ENCODE peak calls at places on chromosomes 4 and X, in eight cellular contexts. One of them, this sample, is unnamed.

GRCh38 chr4:84855774-84856173 is 110.7 kb downstream of the WDFY3 start:
- DNase-seq in stomach: no peak
- DNase-seq in mammary epithelial cell: peak; percentile 20
- DNase-seq in IMR-90: no peak
- DNase-seq in H9: no peak
- DNase-seq in tibial artery: peak; percentile 28
- DNase-seq in suprapubic skin: no peak
- DNase-seq in OCI-LY7: no peak
- DNase-seq in this sample: no peak

GRCh38 chr4:127685292-127685691 is 44.9 kb upstream of the SLC25A31 start:
- DNase-seq in stomach: no peak
- DNase-seq in mammary epithelial cell: peak; percentile 74
- DNase-seq in IMR-90: peak; percentile 73
- DNase-seq in H9: no peak
- DNase-seq in tibial artery: no peak
- DNase-seq in suprapubic skin: no peak
- DNase-seq in OCI-LY7: no peak
- DNase-seq in this sample: peak; percentile 83

GRCh38 chr4:145829629-145830395 is 108.8 kb downstream of the ZNF827 start:
- DNase-seq in stomach: no peak
- DNase-seq in mammary epithelial cell: no peak
- DNase-seq in IMR-90: no peak
- DNase-seq in H9: no peak
- DNase-seq in tibial artery: no peak
- DNase-seq in suprapubic skin: no peak
- DNase-seq in OCI-LY7: peak; percentile 36
- DNase-seq in this sample: no peak

GRCh38 chr4:153750197-153750817 is 9.5 kb downstream of the RNF175 start:
- DNase-seq in stomach: peak; percentile 42
- DNase-seq in mammary epithelial cell: peak; percentile 80
- DNase-seq in IMR-90: peak; percentile 58
- DNase-seq in H9: peak; percentile 82
- DNase-seq in tibial artery: peak; percentile 63
- DNase-seq in suprapubic skin: no peak
- DNase-seq in OCI-LY7: peak; percentile 83
- DNase-seq in this sample: peak; percentile 46

GRCh38 chr4:19987746-19988145 is 264.0 kb upstream of the SLIT2 start:
- DNase-seq in stomach: no peak
- DNase-seq in mammary epithelial cell: no peak
- DNase-seq in IMR-90: peak; percentile 75
- DNase-seq in H9: no peak
- DNase-seq in tibial artery: no peak
- DNase-seq in suprapubic skin: no peak
- DNase-seq in OCI-LY7: no peak
- DNase-seq in this sample: peak; percentile 41

GRCh38 chr4:76282941-76283689 is 23.4 kb upstream of the STBD1 start:
- DNase-seq in stomach: no peak
- DNase-seq in mammary epithelial cell: no peak
- DNase-seq in IMR-90: no peak
- DNase-seq in H9: no peak
- DNase-seq in tibial artery: no peak
- DNase-seq in suprapubic skin: no peak
- DNase-seq in OCI-LY7: no peak
- DNase-seq in this sample: no peak

GRCh38 chrX:153724252-153725038 is at the start of the genes ABCD1 and BCAP31:
- DNase-seq in stomach: peak; percentile 90
- DNase-seq in mammary epithelial cell: peak; percentile 84
- DNase-seq in IMR-90: peak; percentile 78
- DNase-seq in H9: peak; percentile 84
- DNase-seq in tibial artery: peak; percentile 85
- DNase-seq in suprapubic skin: peak; percentile 90
- DNase-seq in OCI-LY7: peak; percentile 88
- DNase-seq in this sample: peak; percentile 61

GRCh38 chr4:135250040-135250439 is 1048.5 kb upstream of the PABPC4L start:
- DNase-seq in stomach: no peak
- DNase-seq in mammary epithelial cell: no peak
- DNase-seq in IMR-90: no peak
- DNase-seq in H9: no peak
- DNase-seq in tibial artery: no peak
- DNase-seq in suprapubic skin: no peak
- DNase-seq in OCI-LY7: no peak
- DNase-seq in this sample: no peak

GRCh38 chr4:152316969-152317368 is 218.9 kb downstream of the FBXW7 start:
- DNase-seq in stomach: no peak
- DNase-seq in mammary epithelial cell: no peak
- DNase-seq in IMR-90: peak; percentile 71
- DNase-seq in H9: no peak
- DNase-seq in tibial artery: no peak
- DNase-seq in suprapubic skin: no peak
- DNase-seq in OCI-LY7: no peak
- DNase-seq in this sample: no peak

DNA sequence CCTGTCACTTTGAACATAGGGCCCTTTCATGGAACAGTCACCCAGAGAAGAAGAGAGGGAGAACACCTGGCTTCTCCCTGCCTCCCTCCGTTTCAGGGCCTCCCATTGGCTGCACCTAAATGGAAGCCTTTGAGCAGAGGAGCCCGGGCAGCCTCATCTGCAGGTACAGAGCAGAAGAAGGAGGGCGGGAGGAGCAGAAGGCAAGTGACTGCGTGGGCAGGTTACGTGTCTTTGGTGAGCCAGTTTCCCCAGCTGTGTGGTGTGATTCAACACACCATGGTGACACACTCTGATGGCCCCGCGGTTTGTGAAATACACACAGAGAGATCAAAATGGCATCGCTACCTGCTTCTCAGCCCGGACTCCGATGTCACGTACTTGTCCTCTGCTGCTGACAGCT is 431 bp downstream of the C4orf50 start:
- DNase-seq in stomach: no peak
- DNase-seq in mammary epithelial cell: no peak
- DNase-seq in IMR-90: no peak
- DNase-seq in H9: no peak
- DNase-seq in tibial artery: no peak
- DNase-seq in suprapubic skin: no peak
- DNase-seq in OCI-LY7: no peak
- DNase-seq in this sample: no peak
- H3K4me1 ChIP-seq in stomach: no peaks in the 10 kb centered on the region
- H3K4me1 ChIP-seq in mammary epithelial cell: no peaks in the 10 kb centered on the region
- H3K4me1 ChIP-seq in IMR-90: no peaks in the 10 kb centered on the region
- H3K4me1 ChIP-seq in H9: no peaks in the 10 kb centered on the region
- H3K4me1 ChIP-seq in tibial artery: no peaks in the 10 kb centered on the region
- H3K4me1 ChIP-seq in suprapubic skin: peaks cover 3% of the 10 kb centered on the region
- H3K4me1 ChIP-seq in OCI-LY7: no peaks in the 10 kb centered on the region
- H3K4me1 ChIP-seq in this sample: no peaks in the 10 kb centered on the region

GRCh38 chr4:173056271-173056670 is 112.3 kb upstream of the GALNT7 start:
- DNase-seq in stomach: no peak
- DNase-seq in mammary epithelial cell: no peak
- DNase-seq in IMR-90: no peak
- DNase-seq in H9: no peak
- DNase-seq in tibial artery: no peak
- DNase-seq in suprapubic skin: no peak
- DNase-seq in OCI-LY7: no peak
- DNase-seq in this sample: no peak

GRCh38 chr4:173056708-173057107 is 111.9 kb upstream of the GALNT7 start:
- DNase-seq in stomach: peak; percentile 57
- DNase-seq in mammary epithelial cell: no peak
- DNase-seq in IMR-90: no peak
- DNase-seq in H9: no peak
- DNase-seq in tibial artery: no peak
- DNase-seq in suprapubic skin: no peak
- DNase-seq in OCI-LY7: no peak
- DNase-seq in this sample: no peak

GRCh38 chr4:173061160-173061559 is 107.5 kb upstream of the GALNT7 start:
- DNase-seq in stomach: no peak
- DNase-seq in mammary epithelial cell: no peak
- DNase-seq in IMR-90: no peak
- DNase-seq in H9: no peak
- DNase-seq in tibial artery: no peak
- DNase-seq in suprapubic skin: no peak
- DNase-seq in OCI-LY7: no peak
- DNase-seq in this sample: no peak

GRCh38 chr4:173057442-173057841 is 111.2 kb upstream of the GALNT7 start:
- DNase-seq in stomach: no peak
- DNase-seq in mammary epithelial cell: no peak
- DNase-seq in IMR-90: peak; percentile 10
- DNase-seq in H9: no peak
- DNase-seq in tibial artery: no peak
- DNase-seq in suprapubic skin: no peak
- DNase-seq in OCI-LY7: no peak
- DNase-seq in this sample: no peak

GRCh38 chr4:173057906-173058305 is 110.7 kb upstream of the GALNT7 start:
- DNase-seq in stomach: no peak
- DNase-seq in mammary epithelial cell: no peak
- DNase-seq in IMR-90: peak; percentile 12
- DNase-seq in H9: no peak
- DNase-seq in tibial artery: no peak
- DNase-seq in suprapubic skin: no peak
- DNase-seq in OCI-LY7: no peak
- DNase-seq in this sample: no peak
- H3K27ac ChIP-seq in stomach: peak overlapping the region; percentile 25
- H3K27ac ChIP-seq in mammary epithelial cell: no peak overlapping the region
- H3K27ac ChIP-seq in IMR-90: no peak overlapping the region
- H3K27ac ChIP-seq in H9: no peak overlapping the region
- H3K27ac ChIP-seq in tibial artery: no peak overlapping the region
- H3K27ac ChIP-seq in suprapubic skin: no peak overlapping the region
- H3K27ac ChIP-seq in OCI-LY7: no peak overlapping the region
- H3K27ac ChIP-seq in this sample: no peak overlapping the region

GRCh38 chr4:68344049-68344448 is 5.8 kb downstream of the YTHDC1 start:
- DNase-seq in stomach: no peak
- DNase-seq in mammary epithelial cell: peak; percentile 25
- DNase-seq in IMR-90: no peak
- DNase-seq in H9: no peak
- DNase-seq in tibial artery: no peak
- DNase-seq in suprapubic skin: no peak
- DNase-seq in OCI-LY7: no peak
- DNase-seq in this sample: no peak

GRCh38 chr4:68347845-68348244 is 2.0 kb downstream of the YTHDC1 start:
- DNase-seq in stomach: no peak
- DNase-seq in mammary epithelial cell: no peak
- DNase-seq in IMR-90: no peak
- DNase-seq in H9: no peak
- DNase-seq in tibial artery: no peak
- DNase-seq in suprapubic skin: no peak
- DNase-seq in OCI-LY7: no peak
- DNase-seq in this sample: no peak

GRCh38 chr4:68342139-68342538 is 7.8 kb downstream of the YTHDC1 start:
- DNase-seq in stomach: no peak
- DNase-seq in mammary epithelial cell: peak; percentile 76
- DNase-seq in IMR-90: peak; percentile 73
- DNase-seq in H9: no peak
- DNase-seq in tibial artery: no peak
- DNase-seq in suprapubic skin: no peak
- DNase-seq in OCI-LY7: no peak
- DNase-seq in this sample: peak; percentile 64

GRCh38 chr4:68346461-68346860 is 3.4 kb downstream of the YTHDC1 start:
- DNase-seq in stomach: no peak
- DNase-seq in mammary epithelial cell: peak; percentile 74
- DNase-seq in IMR-90: no peak
- DNase-seq in H9: no peak
- DNase-seq in tibial artery: no peak
- DNase-seq in suprapubic skin: no peak
- DNase-seq in OCI-LY7: no peak
- DNase-seq in this sample: peak; percentile 60

DNA sequence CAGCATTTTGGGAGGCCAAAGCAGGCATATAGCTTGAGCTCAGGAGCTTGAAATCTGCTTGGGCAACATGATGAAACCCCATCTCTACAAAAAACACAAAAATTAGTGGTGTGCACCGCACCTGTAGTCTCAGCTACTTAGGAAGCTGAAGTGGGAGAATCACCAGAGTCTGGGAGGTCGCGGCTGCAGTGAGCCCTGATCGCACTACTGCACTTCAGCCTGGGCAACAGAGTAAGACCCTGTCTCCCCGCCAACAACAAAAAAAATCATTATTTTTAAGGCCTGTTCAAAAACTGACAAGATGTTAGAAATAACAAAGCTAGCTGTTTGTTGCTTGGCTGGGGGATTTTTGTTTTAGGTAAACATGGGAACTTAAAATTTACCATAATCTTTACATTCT is 5.1 kb downstream of the YTHDC1 start:
- DNase-seq in stomach: no peak
- DNase-seq in mammary epithelial cell: no peak
- DNase-seq in IMR-90: no peak
- DNase-seq in H9: no peak
- DNase-seq in tibial artery: no peak
- DNase-seq in suprapubic skin: no peak
- DNase-seq in OCI-LY7: no peak
- DNase-seq in this sample: no peak
- H3K4me1 ChIP-seq in stomach: peaks cover 41% of the 10 kb centered on the region
- H3K4me1 ChIP-seq in mammary epithelial cell: peaks cover 39% of the 10 kb centered on the region
- H3K4me1 ChIP-seq in IMR-90: peaks cover 7% of the 10 kb centered on the region
- H3K4me1 ChIP-seq in H9: no peaks in the 10 kb centered on the region
- H3K4me1 ChIP-seq in tibial artery: peaks cover 89% of the 10 kb centered on the region
- H3K4me1 ChIP-seq in suprapubic skin: peaks cover 84% of the 10 kb centered on the region
- H3K4me1 ChIP-seq in OCI-LY7: peaks cover 18% of the 10 kb centered on the region
- H3K4me1 ChIP-seq in this sample: peaks cover 52% of the 10 kb centered on the region

GRCh38 chr4:75249739-75250138 is 264.5 kb downstream of the RCHY1 start:
- DNase-seq in stomach: no peak
- DNase-seq in mammary epithelial cell: no peak
- DNase-seq in IMR-90: no peak
- DNase-seq in H9: no peak
- DNase-seq in tibial artery: no peak
- DNase-seq in suprapubic skin: no peak
- DNase-seq in OCI-LY7: no peak
- DNase-seq in this sample: no peak

GRCh38 chr4:75251547-75251946 is 262.7 kb downstream of the RCHY1 start:
- DNase-seq in stomach: no peak
- DNase-seq in mammary epithelial cell: no peak
- DNase-seq in IMR-90: no peak
- DNase-seq in H9: no peak
- DNase-seq in tibial artery: no peak
- DNase-seq in suprapubic skin: no peak
- DNase-seq in OCI-LY7: peak; percentile 84
- DNase-seq in this sample: no peak

GRCh38 chr4:75254745-75255144 is 259.5 kb downstream of the RCHY1 start:
- DNase-seq in stomach: no peak
- DNase-seq in mammary epithelial cell: no peak
- DNase-seq in IMR-90: no peak
- DNase-seq in H9: no peak
- DNase-seq in tibial artery: no peak
- DNase-seq in suprapubic skin: no peak
- DNase-seq in OCI-LY7: no peak
- DNase-seq in this sample: no peak

DNA sequence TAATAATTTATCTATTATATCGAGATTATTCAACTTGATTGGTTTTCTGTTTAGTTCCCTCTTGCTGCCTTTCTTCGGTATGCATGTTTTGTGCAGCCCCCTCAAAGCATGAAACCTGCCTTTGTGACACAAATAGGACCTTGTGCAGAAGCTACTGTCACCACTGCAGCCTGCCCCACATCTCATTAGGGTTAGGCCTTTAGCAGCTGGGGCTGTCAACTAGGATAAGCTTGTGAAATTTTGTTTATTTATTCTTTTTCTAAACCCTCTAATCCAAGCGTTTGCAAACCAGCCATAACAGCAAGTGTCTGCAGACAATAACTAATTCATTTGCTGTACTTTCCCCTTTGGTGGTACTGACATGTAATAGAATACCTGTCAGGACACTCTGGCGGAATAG is 258.9 kb downstream of the RCHY1 start:
- DNase-seq in stomach: no peak
- DNase-seq in mammary epithelial cell: no peak
- DNase-seq in IMR-90: no peak
- DNase-seq in H9: no peak
- DNase-seq in tibial artery: no peak
- DNase-seq in suprapubic skin: no peak
- DNase-seq in OCI-LY7: no peak
- DNase-seq in this sample: no peak
- H3K27ac ChIP-seq in stomach: no peak overlapping the region
- H3K27ac ChIP-seq in mammary epithelial cell: no peak overlapping the region
- H3K27ac ChIP-seq in IMR-90: no peak overlapping the region
- H3K27ac ChIP-seq in H9: no peak overlapping the region
- H3K27ac ChIP-seq in tibial artery: no peak overlapping the region
- H3K27ac ChIP-seq in suprapubic skin: no peak overlapping the region
- H3K27ac ChIP-seq in OCI-LY7: no peak overlapping the region
- H3K27ac ChIP-seq in this sample: no peak overlapping the region